ENCODE peak calls at places on chromosomes 4 and X, in six cellular contexts. F, J, Z, I, B and A are unnamed samples.

GRCh38 chrX:124606724-124607123 is 260.4 kb downstream of the SH2D1A start:
- DNase-seq in F (no peak), J (no peak), Z (no peak), I (no peak), B (no peak), A (no peak)

GRCh38 chrX:154033848-154034247 is 14.1 kb upstream of the IRAK1 start:
- DNase-seq in F (no peak), J (no peak), Z (no peak), I (no peak), B (no peak), A (no peak)

GRCh38 chr4:151540728-151541437 is 131.9 kb downstream of the FHIP1A start:
- DNase-seq in F (peak; percentile 98), J (peak; percentile 43), Z (peak; percentile 95), I (peak; percentile 68), B (no peak), A (peak; percentile 79)

GRCh38 chr4:96786306-96786705 is 946.4 kb downstream of the PDHA2 start:
- DNase-seq in F (no peak), J (no peak), Z (no peak), I (no peak), B (no peak), A (no peak)

GRCh38 chr4:55545133-55545532 is 1.6 kb downstream of the CLOCK start:
- DNase-seq in F (peak; percentile 21), J (no peak), Z (peak; percentile 27), I (no peak), B (no peak), A (no peak)

GRCh38 chr4:89306486-89307184 is 965 bp downstream of the GPRIN3 start:
- DNase-seq in F (no peak), J (no peak), Z (no peak), I (no peak), B (no peak), A (no peak)

GRCh38 chr4:48439988-48440387 is 43.2 kb upstream of the SLC10A4 start:
- DNase-seq in F (no peak), J (no peak), Z (no peak), I (no peak), B (no peak), A (no peak)

GRCh38 chr4:7918981-7919380 is 20.7 kb downstream of the AFAP1 start:
- DNase-seq in F (no peak), J (no peak), Z (no peak), I (no peak), B (no peak), A (no peak)

GRCh38 chrX:99384594-99385374 is 1025.3 kb downstream of the PCDH19 start:
- DNase-seq in F (no peak), J (no peak), Z (no peak), I (no peak), B (no peak), A (no peak)

GRCh38 chr4:173917255-173917960 is 366.1 kb downstream of the FBXO8 start:
- DNase-seq in F (peak; percentile 81), J (no peak), Z (peak; percentile 78), I (no peak), B (no peak), A (no peak)

GRCh38 chrX:108722561-108722960 is 13.8 kb downstream of the IRS4 start:
- DNase-seq in F (no peak), J (no peak), Z (no peak), I (no peak), B (no peak), A (no peak)

GRCh38 chrX:47264507-47265173 is 31.8 kb downstream of the USP11 start:
- DNase-seq in F (peak; percentile 77), J (no peak), Z (peak; percentile 64), I (no peak), B (no peak), A (peak; percentile 39)

GRCh38 chrX:15758140-15758539 is 20.1 kb downstream of the CA5B start:
- DNase-seq in F (no peak), J (no peak), Z (no peak), I (no peak), B (no peak), A (no peak)

GRCh38 chr4:13627185-13627605 is 330 bp downstream of the BOD1L1 start:
- DNase-seq in F (peak; percentile 13), J (peak; percentile 14), Z (no peak), I (no peak), B (peak; percentile 56), A (no peak)

GRCh38 chr4:80124246-80125211 is 51.5 kb upstream of the ANTXR2 start:
- DNase-seq in F (no peak), J (no peak), Z (no peak), I (no peak), B (no peak), A (no peak)

GRCh38 chr4:84384801-84385582 is 114.1 kb downstream of the NKX6-1 start:
- DNase-seq in F (no peak), J (no peak), Z (no peak), I (no peak), B (no peak), A (no peak)

GRCh38 chr4:139234258-139234657 is 45.8 kb downstream of the MGARP start:
- DNase-seq in F (no peak), J (no peak), Z (no peak), I (no peak), B (no peak), A (no peak)

GRCh38 chr4:140141196-140141845 is 12.7 kb downstream of the MAML3 start:
- DNase-seq in F (no peak), J (no peak), Z (no peak), I (no peak), B (no peak), A (no peak)

GRCh38 chr4:186844059-186844681 is 120.5 kb upstream of the FAT1 start:
- DNase-seq in F (peak; percentile 59), J (no peak), Z (peak; percentile 57), I (peak; percentile 35), B (peak; percentile 49), A (no peak)

GRCh38 chrX:2500091-2500680 is 590 bp downstream of the DHRSX start:
- DNase-seq in F (peak; percentile 77), J (peak; percentile 36), Z (peak; percentile 79), I (no peak), B (peak; percentile 56), A (no peak)

GRCh38 chr4:39354178-39354503 is 12.0 kb downstream of the RFC1 start:
- DNase-seq in F (no peak), J (no peak), Z (no peak), I (no peak), B (no peak), A (no peak)

GRCh38 chr4:90498175-90498574 is 371.0 kb downstream of the CCSER1 start:
- DNase-seq in F (no peak), J (no peak), Z (no peak), I (no peak), B (no peak), A (no peak)

GRCh38 chrX:23749576-23749975 is 6.5 kb upstream of the ACOT9 start:
- DNase-seq in F (no peak), J (no peak), Z (no peak), I (no peak), B (no peak), A (no peak)

GRCh38 chr4:55291227-55291629 is 54.8 kb upstream of the SRD5A3 start:
- DNase-seq in F (peak; percentile 40), J (no peak), Z (peak; percentile 62), I (no peak), B (peak; percentile 76), A (no peak)

GRCh38 chr4:158538176-158538575 is 16.5 kb downstream of the RXFP1 start:
- DNase-seq in F (peak; percentile 56), J (no peak), Z (peak; percentile 79), I (peak; percentile 31), B (no peak), A (no peak)

GRCh38 chr4:101853691-101854090 is 63.2 kb downstream of the BANK1 start:
- DNase-seq in F (no peak), J (no peak), Z (no peak), I (no peak), B (no peak), A (no peak)
- H3K4me3 ChIP-seq in F (no peak overlapping the region), J (no peak overlapping the region), Z (no peak overlapping the region), I (no peak overlapping the region), B (no peak overlapping the region), A (no peak overlapping the region)

DNA sequence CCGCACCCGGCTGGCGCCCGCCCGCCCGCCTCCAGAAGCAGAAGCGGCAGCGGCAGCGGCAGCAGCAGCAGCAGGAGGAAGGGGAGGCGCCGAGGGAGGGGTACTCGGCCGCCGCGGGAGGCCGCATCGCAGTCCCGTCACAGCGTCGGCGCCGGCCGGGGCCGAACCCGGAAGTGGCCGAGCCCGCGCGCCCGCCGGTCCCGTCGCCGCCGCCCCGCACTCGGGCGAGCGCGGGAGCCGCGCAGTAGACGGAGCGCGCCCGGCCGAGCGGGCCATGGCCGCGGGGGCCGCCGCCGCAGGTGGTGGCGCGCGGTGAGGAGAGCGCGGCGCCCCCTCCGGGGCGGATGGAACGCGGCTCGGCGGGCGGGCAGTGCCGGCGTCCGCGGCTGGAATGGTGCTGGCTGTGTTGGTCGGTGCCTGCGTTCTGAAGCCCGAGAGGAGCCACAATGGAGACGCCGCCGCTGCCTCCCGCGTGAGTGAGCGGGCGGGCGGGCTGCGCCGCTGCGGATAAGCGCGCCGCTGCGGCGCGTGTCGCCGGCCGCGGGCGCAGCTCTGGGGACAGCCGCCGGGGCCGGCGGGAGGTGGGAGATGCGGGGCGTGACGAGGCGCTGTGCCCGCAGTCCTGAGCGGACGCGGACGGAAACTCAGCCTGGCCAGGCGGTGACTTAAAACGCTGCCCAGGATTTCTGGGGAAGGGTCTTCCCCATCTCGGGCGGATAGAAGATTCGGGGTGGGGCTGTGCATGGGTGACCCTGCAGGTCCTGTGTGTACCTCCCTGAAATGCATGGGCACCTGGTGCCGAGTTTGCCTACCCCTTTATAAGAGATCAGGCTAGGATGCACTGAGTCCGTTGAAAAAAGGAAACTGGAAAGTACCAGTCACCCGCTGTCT is at the start of gene KLHL2:
- DNase-seq in F (peak; percentile 59), J (peak; percentile 85), Z (peak; percentile 64), I (no peak), B (peak; percentile 86), A (no peak)
- TF ChIP-seq CTCF in F (no peak), J (no peak), Z (no peak), I (no peak), B (no peak), A (no peak)

GRCh38 chrX:50799531-50799961 is 14.4 kb downstream of the SHROOM4 start:
- DNase-seq in F (peak; percentile 67), J (peak; percentile 20), Z (peak; percentile 85), I (no peak), B (no peak), A (peak; percentile 52)
- H3K4me3 ChIP-seq in F (no peak overlapping the region), J (no peak overlapping the region), Z (no peak overlapping the region), I (no peak overlapping the region), B (no peak overlapping the region), A (no peak overlapping the region)

GRCh38 chr4:76962406-76963135 is 13.0 kb downstream of the SEPTIN11 start:
- DNase-seq in F (no peak), J (no peak), Z (no peak), I (no peak), B (no peak), A (no peak)

GRCh38 chr4:76968937-76969336 is 19.4 kb downstream of the SEPTIN11 start:
- DNase-seq in F (no peak), J (no peak), Z (no peak), I (no peak), B (no peak), A (no peak)

GRCh38 chr4:76963136-76963477 is 13.6 kb downstream of the SEPTIN11 start:
- DNase-seq in F (peak; percentile 53), J (no peak), Z (no peak), I (no peak), B (no peak), A (no peak)

GRCh38 chr4:76966024-76966579 is 16.6 kb downstream of the SEPTIN11 start:
- DNase-seq in F (no peak), J (no peak), Z (no peak), I (no peak), B (no peak), A (no peak)

GRCh38 chr4:76964769-76965168 is 15.2 kb downstream of the SEPTIN11 start:
- DNase-seq in F (no peak), J (no peak), Z (no peak), I (no peak), B (no peak), A (no peak)
- TF ChIP-seq CTCF in F (no peak), J (no peak), Z (no peak), I (no peak), B (no peak), A (no peak)

GRCh38 chrX:131791608-131792355 is 231.3 kb upstream of the STK26 start:
- DNase-seq in F (peak; percentile 18), J (no peak), Z (no peak), I (no peak), B (no peak), A (no peak)
- H3K4me3 ChIP-seq in F (peak overlapping the region; percentile 42), J (no peak overlapping the region), Z (no peak overlapping the region), I (peak overlapping the region; percentile 53), B (peak overlapping the region; percentile 65), A (no peak overlapping the region)